ENCODE peak calls at places on chromosomes 13 and 19, in seven cellular contexts. One of them, this sample, is unnamed.

GRCh38 chr13:42893346-42893745 is 98.7 kb downstream of the EPSTI1 start:
- DNase-seq in testis: no peak
- DNase-seq in thoracic aorta: no peak
- DNase-seq in left lung: no peak
- DNase-seq in fibroblast of lung: peak; percentile 34
- DNase-seq in transverse colon: no peak
- DNase-seq in Panc1: no peak
- DNase-seq in this sample: no peak

GRCh38 chr13:102580552-102581169 is 16.1 kb upstream of the TPP2 start:
- DNase-seq in thoracic aorta: no peak
- DNase-seq in Panc1: peak; percentile 53
- DNase-seq in transverse colon: no peak
- DNase-seq in left lung: no peak
- DNase-seq in fibroblast of lung: peak; percentile 49
- DNase-seq in testis: peak; percentile 42
- DNase-seq in this sample: peak; percentile 21

GRCh38 chr13:27005556-27005955 is 166.1 kb downstream of the USP12 start:
- DNase-seq in thoracic aorta: no peak
- DNase-seq in fibroblast of lung: peak; percentile 39
- DNase-seq in transverse colon: no peak
- DNase-seq in Panc1: no peak
- DNase-seq in left lung: no peak
- DNase-seq in testis: no peak
- DNase-seq in this sample: no peak

GRCh38 chr13:44718467-44718866 is 142.3 kb upstream of the TSC22D1 start:
- DNase-seq in fibroblast of lung: no peak
- DNase-seq in testis: no peak
- DNase-seq in transverse colon: no peak
- DNase-seq in thoracic aorta: no peak
- DNase-seq in Panc1: no peak
- DNase-seq in left lung: no peak
- DNase-seq in this sample: no peak

GRCh38 chr13:31674056-31674455 is 65.3 kb upstream of the RXFP2 start:
- DNase-seq in Panc1: no peak
- DNase-seq in fibroblast of lung: peak; percentile 13
- DNase-seq in transverse colon: no peak
- DNase-seq in thoracic aorta: no peak
- DNase-seq in testis: no peak
- DNase-seq in left lung: no peak
- DNase-seq in this sample: no peak

GRCh38 chr19:54464044-54464623 is 556 bp upstream of the LENG9 start:
- DNase-seq in transverse colon: peak; percentile 97
- DNase-seq in testis: peak; percentile 97
- DNase-seq in thoracic aorta: peak; percentile 75
- DNase-seq in fibroblast of lung: peak; percentile 85
- DNase-seq in Panc1: peak; percentile 99
- DNase-seq in left lung: peak; percentile 94
- DNase-seq in this sample: peak; percentile 94

GRCh38 chr19:3055741-3056453 is 6.4 kb downstream of the TLE5 start:
- DNase-seq in testis: no peak
- DNase-seq in fibroblast of lung: no peak
- DNase-seq in left lung: peak; percentile 77
- DNase-seq in Panc1: no peak
- DNase-seq in thoracic aorta: no peak
- DNase-seq in transverse colon: peak; percentile 79
- DNase-seq in this sample: no peak

GRCh38 chr13:31951215-31951678 is 80.3 kb upstream of the FRY start:
- DNase-seq in testis: peak; percentile 51
- DNase-seq in thoracic aorta: no peak
- DNase-seq in transverse colon: peak; percentile 48
- DNase-seq in Panc1: no peak
- DNase-seq in fibroblast of lung: peak; percentile 34
- DNase-seq in left lung: peak; percentile 92
- DNase-seq in this sample: no peak

GRCh38 chr13:45292176-45292575 is 48.8 kb downstream of the TPT1 start:
- DNase-seq in thoracic aorta: no peak
- DNase-seq in testis: no peak
- DNase-seq in transverse colon: no peak
- DNase-seq in fibroblast of lung: peak; percentile 43
- DNase-seq in Panc1: no peak
- DNase-seq in left lung: no peak
- DNase-seq in this sample: no peak

GRCh38 chr19:48629599-48630288 is 7.4 kb downstream of the DBP start:
- DNase-seq in fibroblast of lung: peak; percentile 73
- DNase-seq in Panc1: no peak
- DNase-seq in left lung: no peak
- DNase-seq in testis: peak; percentile 65
- DNase-seq in thoracic aorta: no peak
- DNase-seq in transverse colon: peak; percentile 91
- DNase-seq in this sample: no peak

GRCh38 chr19:13401388-13401787 is 104.9 kb downstream of the CACNA1A start:
- DNase-seq in Panc1: no peak
- DNase-seq in thoracic aorta: no peak
- DNase-seq in fibroblast of lung: peak; percentile 60
- DNase-seq in testis: no peak
- DNase-seq in transverse colon: no peak
- DNase-seq in left lung: no peak
- DNase-seq in this sample: no peak

GRCh38 chr13:51605698-51606097 is 21.4 kb downstream of the WDFY2 start:
- DNase-seq in transverse colon: no peak
- DNase-seq in left lung: no peak
- DNase-seq in thoracic aorta: no peak
- DNase-seq in testis: no peak
- DNase-seq in Panc1: no peak
- DNase-seq in fibroblast of lung: no peak
- DNase-seq in this sample: no peak

GRCh38 chr13:27852491-27852890 is 60.2 kb downstream of the GSX1 start:
- DNase-seq in Panc1: no peak
- DNase-seq in left lung: no peak
- DNase-seq in testis: no peak
- DNase-seq in transverse colon: no peak
- DNase-seq in fibroblast of lung: no peak
- DNase-seq in thoracic aorta: no peak
- DNase-seq in this sample: no peak

GRCh38 chr19:4338441-4339350 is at the start of gene STAP2:
- DNase-seq in Panc1: no peak
- DNase-seq in fibroblast of lung: no peak
- DNase-seq in thoracic aorta: no peak
- DNase-seq in testis: peak; percentile 51
- DNase-seq in left lung: no peak
- DNase-seq in transverse colon: peak; percentile 88
- DNase-seq in this sample: no peak

GRCh38 chr19:4676955-4677731 is 7.0 kb upstream of the MYDGF start:
- DNase-seq in left lung: no peak
- DNase-seq in testis: peak; percentile 60
- DNase-seq in thoracic aorta: no peak
- DNase-seq in transverse colon: peak; percentile 34
- DNase-seq in Panc1: no peak
- DNase-seq in fibroblast of lung: peak; percentile 32
- DNase-seq in this sample: no peak

GRCh38 chr19:29404951-29405727 is 120.7 kb upstream of the VSTM2B start:
- DNase-seq in thoracic aorta: no peak
- DNase-seq in left lung: peak; percentile 37
- DNase-seq in transverse colon: peak; percentile 9
- DNase-seq in fibroblast of lung: no peak
- DNase-seq in testis: peak; percentile 68
- DNase-seq in Panc1: no peak
- DNase-seq in this sample: no peak

GRCh38 chr13:33312150-33312908 is 26.8 kb upstream of the STARD13 start:
- DNase-seq in fibroblast of lung: peak; percentile 14
- DNase-seq in transverse colon: no peak
- DNase-seq in thoracic aorta: no peak
- DNase-seq in testis: no peak
- DNase-seq in Panc1: peak; percentile 10
- DNase-seq in left lung: no peak
- DNase-seq in this sample: no peak

GRCh38 chr13:106619688-106620555 is 52.0 kb upstream of the ARGLU1 start:
- DNase-seq in fibroblast of lung: peak; percentile 61
- DNase-seq in Panc1: no peak
- DNase-seq in left lung: no peak
- DNase-seq in thoracic aorta: no peak
- DNase-seq in transverse colon: peak; percentile 26
- DNase-seq in testis: peak; percentile 57
- DNase-seq in this sample: no peak

GRCh38 chr13:21212138-21212775 is 35.8 kb downstream of the MRPL57 start:
- DNase-seq in thoracic aorta: no peak
- DNase-seq in transverse colon: no peak
- DNase-seq in testis: no peak
- DNase-seq in Panc1: no peak
- DNase-seq in left lung: no peak
- DNase-seq in fibroblast of lung: no peak
- DNase-seq in this sample: no peak

GRCh38 chr13:100514788-100515409 is 73.7 kb downstream of the GGACT start:
- DNase-seq in transverse colon: peak; percentile 80
- DNase-seq in Panc1: peak; percentile 42
- DNase-seq in left lung: peak; percentile 82
- DNase-seq in thoracic aorta: no peak
- DNase-seq in testis: peak; percentile 90
- DNase-seq in fibroblast of lung: peak; percentile 59
- DNase-seq in this sample: peak; percentile 75

GRCh38 chr19:17841810-17842662 is 5.7 kb downstream of the JAK3 start:
- DNase-seq in thoracic aorta: no peak
- DNase-seq in fibroblast of lung: peak; percentile 70
- DNase-seq in testis: peak; percentile 94
- DNase-seq in Panc1: peak; percentile 67
- DNase-seq in left lung: peak; percentile 72
- DNase-seq in transverse colon: peak; percentile 80
- DNase-seq in this sample: peak; percentile 33
- H3K4me3 ChIP-seq in thoracic aorta: peak overlapping the region; percentile 63
- H3K4me3 ChIP-seq in fibroblast of lung: peak overlapping the region; percentile 42
- H3K4me3 ChIP-seq in testis: peak overlapping the region; percentile 52
- H3K4me3 ChIP-seq in Panc1: peak overlapping the region; percentile 34
- H3K4me3 ChIP-seq in left lung: no peak overlapping the region
- H3K4me3 ChIP-seq in transverse colon: peak overlapping the region; percentile 20
- H3K4me3 ChIP-seq in this sample: no peak overlapping the region

GRCh38 chr13:108425056-108425455 is 155.5 kb downstream of the TNFSF13B start:
- DNase-seq in Panc1: no peak
- DNase-seq in transverse colon: no peak
- DNase-seq in left lung: no peak
- DNase-seq in thoracic aorta: no peak
- DNase-seq in fibroblast of lung: peak; percentile 41
- DNase-seq in testis: no peak
- DNase-seq in this sample: no peak
- H3K27ac ChIP-seq in Panc1: no peak overlapping the region
- H3K27ac ChIP-seq in transverse colon: no peak overlapping the region
- H3K27ac ChIP-seq in left lung: no peak overlapping the region
- H3K27ac ChIP-seq in thoracic aorta: no peak overlapping the region
- H3K27ac ChIP-seq in fibroblast of lung: no peak overlapping the region
- H3K27ac ChIP-seq in testis: no peak overlapping the region
- H3K27ac ChIP-seq in this sample: no peak overlapping the region

GRCh38 chr19:1263198-1263597 is 5.9 kb upstream of the CIRBP start:
- DNase-seq in Panc1: no peak
- DNase-seq in transverse colon: no peak
- DNase-seq in testis: no peak
- DNase-seq in left lung: no peak
- DNase-seq in thoracic aorta: no peak
- DNase-seq in fibroblast of lung: no peak
- DNase-seq in this sample: no peak
- H3K4me1 ChIP-seq in Panc1: peaks cover 52% of the 10 kb centered on the region
- H3K4me1 ChIP-seq in transverse colon: peaks cover 78% of the 10 kb centered on the region
- H3K4me1 ChIP-seq in testis: peaks cover 76% of the 10 kb centered on the region
- H3K4me1 ChIP-seq in left lung: peaks cover 97% of the 10 kb centered on the region
- H3K4me1 ChIP-seq in thoracic aorta: peaks cover 60% of the 10 kb centered on the region
- H3K4me1 ChIP-seq in fibroblast of lung: peaks cover 56% of the 10 kb centered on the region
- H3K4me1 ChIP-seq in this sample: peaks cover 70% of the 10 kb centered on the region

GRCh38 chr13:19794552-19795143 is 11.9 kb upstream of the PSPC1 start:
- DNase-seq in thoracic aorta: no peak
- DNase-seq in Panc1: no peak
- DNase-seq in fibroblast of lung: no peak
- DNase-seq in transverse colon: no peak
- DNase-seq in left lung: no peak
- DNase-seq in testis: no peak
- DNase-seq in this sample: no peak
- H3K4me3 ChIP-seq in thoracic aorta: no peak overlapping the region
- H3K4me3 ChIP-seq in Panc1: no peak overlapping the region
- H3K4me3 ChIP-seq in fibroblast of lung: no peak overlapping the region
- H3K4me3 ChIP-seq in transverse colon: no peak overlapping the region
- H3K4me3 ChIP-seq in left lung: no peak overlapping the region
- H3K4me3 ChIP-seq in testis: no peak overlapping the region
- H3K4me3 ChIP-seq in this sample: no peak overlapping the region

DNA sequence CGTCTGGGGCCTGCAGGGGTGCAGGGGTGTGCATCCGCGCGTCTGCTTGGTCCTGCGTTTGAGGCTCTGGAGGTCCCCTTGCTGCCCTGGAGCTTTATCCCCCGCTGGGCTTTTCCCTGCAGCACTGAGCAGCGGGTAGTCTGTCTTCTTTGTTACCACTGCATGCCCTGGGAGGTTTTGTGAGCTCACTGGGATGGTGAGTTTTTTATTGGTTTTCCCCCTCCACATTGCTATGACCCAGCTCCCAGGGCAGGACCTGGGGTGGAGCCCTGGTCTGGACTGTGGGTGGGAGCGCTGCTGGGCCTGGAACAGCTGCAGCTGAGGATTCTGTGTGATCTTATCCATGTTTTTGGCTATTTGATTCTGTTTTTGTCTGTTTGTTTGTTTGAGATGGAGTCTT is 2.8 kb upstream of the ZNF628 start:
- DNase-seq in fibroblast of lung: peak; percentile 42
- DNase-seq in left lung: no peak
- DNase-seq in transverse colon: no peak
- DNase-seq in Panc1: no peak
- DNase-seq in testis: no peak
- DNase-seq in thoracic aorta: no peak
- DNase-seq in this sample: no peak
- H3K27ac ChIP-seq in fibroblast of lung: no peak overlapping the region
- H3K27ac ChIP-seq in left lung: no peak overlapping the region
- H3K27ac ChIP-seq in transverse colon: no peak overlapping the region
- H3K27ac ChIP-seq in Panc1: peak overlapping the region; percentile 72
- H3K27ac ChIP-seq in testis: no peak overlapping the region
- H3K27ac ChIP-seq in thoracic aorta: no peak overlapping the region
- H3K27ac ChIP-seq in this sample: no peak overlapping the region

GRCh38 chr13:114318624-114319023 is 4.3 kb downstream of the CHAMP1 start:
- DNase-seq in transverse colon: no peak
- DNase-seq in fibroblast of lung: no peak
- DNase-seq in thoracic aorta: no peak
- DNase-seq in testis: no peak
- DNase-seq in Panc1: no peak
- DNase-seq in left lung: no peak
- DNase-seq in this sample: no peak

GRCh38 chr13:114311908-114312307 is 2.4 kb upstream of the CHAMP1 start:
- DNase-seq in left lung: no peak
- DNase-seq in testis: no peak
- DNase-seq in thoracic aorta: no peak
- DNase-seq in Panc1: no peak
- DNase-seq in fibroblast of lung: no peak
- DNase-seq in transverse colon: no peak
- DNase-seq in this sample: no peak

GRCh38 chr13:114314074-114314912 is at the start of gene CHAMP1:
- DNase-seq in fibroblast of lung: peak; percentile 96
- DNase-seq in Panc1: peak; percentile 38
- DNase-seq in left lung: peak; percentile 95
- DNase-seq in transverse colon: peak; percentile 97
- DNase-seq in thoracic aorta: peak; percentile 73
- DNase-seq in testis: peak; percentile 96
- DNase-seq in this sample: peak; percentile 85

GRCh38 chr13:114313061-114313860 is 1.0 kb upstream of the CHAMP1 start:
- DNase-seq in transverse colon: peak; percentile 16
- DNase-seq in fibroblast of lung: peak; percentile 22
- DNase-seq in thoracic aorta: no peak
- DNase-seq in testis: peak; percentile 21
- DNase-seq in Panc1: no peak
- DNase-seq in left lung: no peak
- DNase-seq in this sample: peak; percentile 22

GRCh38 chr13:114315074-114315785 is 927 bp downstream of the CHAMP1 start:
- DNase-seq in testis: no peak
- DNase-seq in transverse colon: no peak
- DNase-seq in fibroblast of lung: peak; percentile 6
- DNase-seq in left lung: no peak
- DNase-seq in thoracic aorta: no peak
- DNase-seq in Panc1: no peak
- DNase-seq in this sample: peak; percentile 34
- H3K4me1 ChIP-seq in testis: peaks cover 9% of the 10 kb centered on the region
- H3K4me1 ChIP-seq in transverse colon: peaks cover 30% of the 10 kb centered on the region
- H3K4me1 ChIP-seq in fibroblast of lung: peaks cover 20% of the 10 kb centered on the region
- H3K4me1 ChIP-seq in left lung: peaks cover 50% of the 10 kb centered on the region
- H3K4me1 ChIP-seq in thoracic aorta: peaks cover 19% of the 10 kb centered on the region
- H3K4me1 ChIP-seq in Panc1: peaks cover 4% of the 10 kb centered on the region
- H3K4me1 ChIP-seq in this sample: peaks cover 49% of the 10 kb centered on the region

This sample was measured in CD4-positive, CD25-positive, alpha-beta regulatory T cell.